ENCODE peak calls at places on chromosomes 4 and X, in four cellular contexts. R is K562, K is HepG2, I is upper lobe of left lung. Y is an unnamed sample.

GRCh38 chr4:83054928-83055327 is 19.9 kb downstream of the COPS4 start:
- ATAC-seq in R (no peak), K (no peak), I (no peak), Y (no peak)

GRCh38 chr4:124028172-124028571 is 631.6 kb downstream of the SPRY1 start:
- ATAC-seq in R (no peak), K (no peak), I (no peak), Y (peak)

GRCh38 chr4:155659168-155659567 is 7.5 kb upstream of the GUCY1A1 start:
- ATAC-seq in R (no peak), K (no peak), I (no peak), Y (peak)

GRCh38 chrX:121308276-121308805 is 260.9 kb downstream of the GLUD2 start:
- ATAC-seq in R (peak), K (peak), I (no peak), Y (no peak)

GRCh38 chr4:54784188-54784671 is 126.5 kb downstream of the KIT start:
- ATAC-seq in R (peak), K (no peak), I (peak), Y (peak)

GRCh38 chr4:118586357-118586790 is 98.8 kb upstream of the METTL14 start:
- ATAC-seq in R (peak), K (peak), I (no peak), Y (peak)

GRCh38 chr4:67632492-67632891 is 68.5 kb downstream of the UBA6 start:
- ATAC-seq in R (no peak), K (no peak), I (no peak), Y (no peak)

GRCh38 chr4:8090312-8090711 is 68.3 kb downstream of the ABLIM2 start:
- ATAC-seq in R (peak), K (no peak), I (peak), Y (peak)

GRCh38 chr4:155774033-155774432 is 15.2 kb downstream of the GUCY1B1 start:
- ATAC-seq in R (no peak), K (no peak), I (no peak), Y (no peak)

GRCh38 chr4:6071959-6072720 is 53.9 kb upstream of the C4orf50 start:
- ATAC-seq in R (no peak), K (peak), I (no peak), Y (no peak)

GRCh38 chr4:174714393-174715211 is 114.4 kb downstream of the GLRA3 start:
- ATAC-seq in R (peak), K (peak), I (no peak), Y (no peak)

GRCh38 chr4:35739305-35739704 is 505.0 kb downstream of the ARAP2 start:
- ATAC-seq in R (no peak), K (no peak), I (no peak), Y (no peak)

GRCh38 chr4:4368821-4369580 is 17.9 kb upstream of the NSG1 start:
- ATAC-seq in R (no peak), K (no peak), I (no peak), Y (no peak)

GRCh38 chr4:98446499-98447375 is 185.6 kb downstream of the RAP1GDS1 start:
- ATAC-seq in R (no peak), K (no peak), I (peak), Y (peak)

GRCh38 chr4:154564311-154564710 is 1.5 kb downstream of the FGB start:
- ATAC-seq in R (no peak), K (no peak), I (no peak), Y (no peak)

GRCh38 chr4:38562751-38563198 is 101.2 kb upstream of the KLF3 start:
- ATAC-seq in R (peak), K (peak), I (peak), Y (peak)

GRCh38 chr4:106502106-106502699 is 133.6 kb upstream of the GIMD1 start:
- ATAC-seq in R (peak), K (peak), I (peak), Y (no peak)

GRCh38 chr4:122503214-122503613 is 46.7 kb upstream of the IL2 start:
- ATAC-seq in R (no peak), K (no peak), I (no peak), Y (no peak)

GRCh38 chrX:130669233-130669632 is 233.8 kb downstream of the ENOX2 start:
- ATAC-seq in R (no peak), K (no peak), I (no peak), Y (no peak)

GRCh38 chrX:132732236-132732635 is 226.2 kb downstream of the HS6ST2 start:
- ATAC-seq in R (no peak), K (no peak), I (no peak), Y (no peak)

GRCh38 chr4:109816894-109817293 is 1.3 kb downstream of the GAR1 start:
- ATAC-seq in R (no peak), K (no peak), I (no peak), Y (no peak)

GRCh38 chr4:96677499-96677898 is 837.6 kb downstream of the PDHA2 start:
- ATAC-seq in R (no peak), K (no peak), I (no peak), Y (no peak)

GRCh38 chrX:110133735-110134370 is 130.9 kb downstream of the TMEM164 start:
- ATAC-seq in R (no peak), K (no peak), I (peak), Y (no peak)

GRCh38 chr4:38310446-38311043 is 350.3 kb downstream of the PTTG2 start:
- ATAC-seq in R (peak), K (peak), I (no peak), Y (no peak)

GRCh38 chr4:12679217-12679616 is 804.9 kb downstream of the RAB28 start:
- ATAC-seq in R (no peak), K (peak), I (no peak), Y (no peak)

GRCh38 chrX:78029663-78030062 is 60.2 kb upstream of the PGAM4 start:
- ATAC-seq in R (peak), K (peak), I (no peak), Y (no peak)

GRCh38 chr4:171812377-171813194 is 618 bp upstream of the GALNTL6 start:
- ATAC-seq in R (peak), K (no peak), I (peak), Y (peak)

GRCh38 chr4:3393171-3393570 is 48.6 kb upstream of the HGFAC start:
- ATAC-seq in R (no peak), K (no peak), I (no peak), Y (no peak)

GRCh38 chr4:170110290-170110672 is 20.5 kb upstream of the AADAT start:
- ATAC-seq in R (no peak), K (no peak), I (no peak), Y (no peak)

GRCh38 chrX:110159865-110160264 is 157.0 kb downstream of the TMEM164 start:
- ATAC-seq in R (peak), K (no peak), I (no peak), Y (no peak)

GRCh38 chr4:7647932-7648812 is 213.4 kb upstream of the PSAPL1 start:
- ATAC-seq in R (no peak), K (peak), I (peak), Y (peak)

GRCh38 chr4:25619601-25620000 is 36.0 kb upstream of the SLC34A2 start:
- ATAC-seq in R (no peak), K (no peak), I (no peak), Y (no peak)

GRCh38 chr4:113012776-113013175 is 36.7 kb upstream of the ANK2 start:
- ATAC-seq in R (no peak), K (no peak), I (no peak), Y (no peak)

GRCh38 chr4:174550541-174550940 is 28.3 kb upstream of the HPGD start:
- ATAC-seq in R (no peak), K (no peak), I (no peak), Y (no peak)

GRCh38 chr4:1684756-1685603 is 867 bp upstream of the FAM53A start:
- ATAC-seq in R (no peak), K (peak), I (peak), Y (no peak)

GRCh38 chr4:1685604-1686150 is 1.6 kb upstream of the FAM53A start:
- ATAC-seq in R (no peak), K (peak), I (peak), Y (no peak)

GRCh38 chr4:1683371-1683902 is 676 bp downstream of the FAM53A start:
- ATAC-seq in R (peak), K (no peak), I (no peak), Y (peak)

GRCh38 chr4:1682860-1683259 is 1.3 kb downstream of the FAM53A start:
- ATAC-seq in R (no peak), K (no peak), I (no peak), Y (no peak)

DNA sequence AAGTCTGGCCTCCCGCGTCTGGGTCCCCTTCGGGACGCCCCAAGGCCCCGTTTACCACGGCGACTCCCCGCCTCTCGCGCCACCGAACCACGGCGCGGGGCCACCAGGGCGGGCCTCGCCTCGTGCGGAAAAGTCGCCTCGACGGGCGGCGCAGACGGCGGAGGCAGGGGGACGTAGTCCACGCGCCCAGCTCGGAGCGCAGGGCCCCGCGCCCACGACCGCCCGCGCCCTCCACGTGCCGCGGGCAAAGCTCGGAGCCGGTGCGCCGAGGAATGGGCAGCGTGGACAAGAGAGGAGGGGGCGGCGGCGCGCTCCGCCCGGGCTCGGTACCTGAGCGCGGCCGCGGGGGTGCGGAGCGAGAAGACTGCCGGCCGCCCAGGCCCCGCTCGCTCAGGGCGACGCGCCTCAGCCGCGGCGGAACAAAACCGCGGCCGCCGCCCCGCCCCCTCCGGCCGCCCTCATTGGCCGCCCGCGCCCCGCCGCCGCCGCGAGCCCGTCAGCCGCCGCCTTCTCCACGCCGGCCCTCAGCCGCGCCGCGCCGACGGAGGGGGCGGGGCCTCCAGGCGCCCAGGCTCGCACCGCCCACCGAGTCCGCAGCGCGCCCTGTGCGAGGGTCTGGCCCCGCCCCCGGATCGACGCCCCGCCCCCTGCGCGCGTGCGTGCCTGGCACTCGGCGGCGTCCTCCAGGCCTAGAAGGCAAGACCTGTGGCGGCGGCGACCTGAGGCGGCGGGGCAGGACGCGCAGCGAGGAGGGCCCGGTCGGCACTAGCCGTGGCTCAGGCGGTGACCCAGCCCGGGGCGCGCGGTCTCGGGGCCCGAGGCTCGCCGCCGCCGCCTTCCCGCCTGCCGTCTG is at the start of gene FAM53A:
- ATAC-seq in R (peak), K (peak), I (peak), Y (peak)
- TF ChIP-seq POLR2A in R (peak), K (no peak), I (peak), Y (peak)

GRCh38 chrX:67953658-67954057 is 409.8 kb downstream of the AR start:
- ATAC-seq in R (no peak), K (no peak), I (no peak), Y (no peak)
- TF ChIP-seq POLR2AphosphoS5 in R (no peak), K (no peak), I (no peak), Y (no peak)

GRCh38 chrX:107626916-107627315 is 1.4 kb upstream of the PRPS1 start:
- ATAC-seq in R (no peak), K (no peak), I (no peak), Y (no peak)

GRCh38 chrX:107628662-107629532 is 587 bp downstream of the PRPS1 start:
- ATAC-seq in R (peak), K (peak), I (peak), Y (peak)

GRCh38 chrX:107626481-107626880 is 1.8 kb upstream of the PRPS1 start:
- ATAC-seq in R (no peak), K (no peak), I (no peak), Y (no peak)

GRCh38 chrX:107629533-107629909 is 1.2 kb downstream of the PRPS1 start:
- ATAC-seq in R (peak), K (peak), I (no peak), Y (no peak)

DNA sequence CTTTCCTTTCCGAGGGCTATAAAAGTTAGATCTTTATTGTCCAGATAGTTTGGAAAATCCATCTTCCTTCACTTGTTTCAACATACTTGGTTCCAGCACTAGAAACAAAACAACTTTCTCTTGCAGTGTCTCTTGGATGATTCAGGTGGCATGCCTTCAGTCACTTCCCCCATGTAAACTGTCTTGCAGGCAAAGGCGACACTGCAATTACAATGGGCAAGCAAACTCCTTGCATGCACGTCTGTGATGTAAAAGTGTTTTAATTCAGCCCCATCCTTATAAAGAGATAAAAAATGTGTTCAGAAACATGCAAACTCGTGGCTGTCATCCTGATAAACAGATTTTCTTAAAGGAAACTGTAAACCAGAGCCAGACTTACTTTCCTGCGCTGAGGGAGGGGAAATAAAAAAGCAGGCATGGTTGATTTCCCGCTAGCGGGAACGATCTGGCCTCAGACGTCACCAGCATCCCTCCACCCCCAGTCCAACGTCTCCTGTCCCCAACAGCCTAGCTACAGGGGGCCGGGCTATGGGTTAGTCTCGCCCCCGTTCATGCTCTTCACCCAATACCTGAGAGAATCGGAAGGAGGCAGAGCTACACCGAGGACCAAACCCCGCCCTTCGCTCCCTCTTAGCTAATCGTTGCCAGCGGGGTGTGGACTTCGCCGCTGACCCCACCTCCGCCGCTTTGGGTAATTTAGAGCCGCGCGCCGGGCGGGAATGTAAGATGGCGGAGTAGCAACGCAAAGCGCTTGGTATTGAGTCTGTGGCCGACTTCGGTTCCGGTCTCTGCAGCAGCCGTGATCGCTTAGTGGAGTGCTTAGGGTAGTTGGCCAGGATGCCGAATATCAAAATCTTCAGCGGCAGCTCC is at the start of gene PRPS1:
- ATAC-seq in R (peak), K (peak), I (peak), Y (peak)
- TF ChIP-seq POLR2A in R (peak), K (peak), I (peak), Y (peak)

GRCh38 chrX:6851140-6851539 is 296.4 kb upstream of the STS start:
- ATAC-seq in R (no peak), K (no peak), I (no peak), Y (no peak)

GRCh38 chrX:6852869-6853268 is 294.6 kb upstream of the STS start:
- ATAC-seq in R (no peak), K (no peak), I (no peak), Y (no peak)

GRCh38 chrX:6852121-6852520 is 295.4 kb upstream of the STS start:
- ATAC-seq in R (no peak), K (no peak), I (no peak), Y (no peak)

GRCh38 chrX:6849711-6850415 is 297.6 kb upstream of the STS start:
- ATAC-seq in R (no peak), K (no peak), I (no peak), Y (no peak)
- TF ChIP-seq POLR2AphosphoS5 in R (no peak), K (no peak), I (no peak), Y (no peak)

GRCh38 chrX:34654939-34655338 is 2.1 kb downstream of the TMEM47 start:
- ATAC-seq in R (no peak), K (no peak), I (no peak), Y (no peak)

GRCh38 chrX:34658316-34658715 is 1.2 kb upstream of the TMEM47 start:
- ATAC-seq in R (no peak), K (no peak), I (no peak), Y (no peak)

GRCh38 chrX:34656467-34656841 is 631 bp downstream of the TMEM47 start:
- ATAC-seq in R (no peak), K (no peak), I (peak), Y (peak)

GRCh38 chrX:34655496-34656258 is 1.4 kb downstream of the TMEM47 start:
- ATAC-seq in R (no peak), K (no peak), I (no peak), Y (no peak)

GRCh38 chrX:34656842-34657780 is at the start of gene TMEM47:
- ATAC-seq in R (peak), K (no peak), I (peak), Y (peak)
- TF ChIP-seq POLR2A in R (no peak), K (no peak), I (peak), Y (peak)

GRCh38 chr4:26858035-26858918 is 2.4 kb upstream of the STIM2 start:
- ATAC-seq in R (no peak), K (no peak), I (no peak), Y (no peak)

GRCh38 chr4:26856906-26857277 is 3.7 kb upstream of the STIM2 start:
- ATAC-seq in R (no peak), K (no peak), I (no peak), Y (no peak)

GRCh38 chr4:26858947-26859401 is 1.7 kb upstream of the STIM2 start:
- ATAC-seq in R (no peak), K (no peak), I (no peak), Y (no peak)

GRCh38 chr4:26859762-26860156 is 882 bp upstream of the STIM2 start:
- ATAC-seq in R (no peak), K (no peak), I (no peak), Y (no peak)

GRCh38 chr4:26857278-26858034 is 3.2 kb upstream of the STIM2 start:
- ATAC-seq in R (peak), K (peak), I (peak), Y (peak)
- TF ChIP-seq POLR2AphosphoS5 in R (no peak), K (peak), I (peak), Y (peak)

Y was measured in gastroesophageal sphincter.